ENCODE peak calls at places on chromosomes 5 and 9, in ten cellular contexts. B is left ventricle myocardium inferior; G is psoas muscle; N is upper lobe of right lung; K is HCT116; M is effector memory CD4-positive, alpha-beta T cell; J is esophagus squamous epithelium; P is cardiac muscle cell; D is AG04450; T is heart right ventricle. E is an unnamed sample.

GRCh38 chr9:38682713-38683112 is 37.2 kb downstream of the FAM240B start:
- DNase-seq in B (no peak), J (no peak), K (peak; percentile 67), N (no peak), T (no peak), P (no peak), G (no peak), D (peak; percentile 72), M (no peak), E (no peak)

GRCh38 chr9:70600479-70600878 is 186.0 kb upstream of the KLF9 start:
- DNase-seq in G (no peak), K (no peak), M (no peak), P (no peak), N (no peak), D (peak; percentile 62), J (no peak), T (peak; percentile 48), B (peak; percentile 44), E (no peak)

GRCh38 chr5:36444582-36444999 is 142.9 kb upstream of the RANBP3L start:
- DNase-seq in G (peak; percentile 22), B (peak; percentile 21), P (no peak), K (no peak), N (no peak), D (no peak), J (no peak), M (no peak), T (peak; percentile 38), E (no peak)

GRCh38 chr5:111892949-111893348 is 136.0 kb upstream of the NREP start:
- DNase-seq in M (no peak), J (no peak), D (no peak), T (no peak), G (no peak), P (no peak), N (no peak), B (no peak), K (no peak), E (no peak)

GRCh38 chr9:77454668-77455067 is 193.5 kb downstream of the GNA14 start:
- DNase-seq in P (no peak), M (no peak), K (no peak), D (peak; percentile 34), B (no peak), T (no peak), N (no peak), J (no peak), G (no peak), E (no peak)

GRCh38 chr5:169980418-169981053 is at the start of gene INSYN2B:
- DNase-seq in M (no peak), B (peak; percentile 51), N (no peak), D (peak; percentile 71), G (peak; percentile 18), P (peak; percentile 90), J (no peak), K (peak; percentile 56), T (peak; percentile 40), E (no peak)

GRCh38 chr9:86641970-86642369 is 287.8 kb upstream of the TUT7 start:
- DNase-seq in P (no peak), B (no peak), T (no peak), K (no peak), G (no peak), M (no peak), D (no peak), N (no peak), J (no peak), E (no peak)

GRCh38 chr5:16932401-16932800 is 3.7 kb downstream of the MYO10 start:
- DNase-seq in D (no peak), G (no peak), N (no peak), J (no peak), M (no peak), P (no peak), B (no peak), T (no peak), K (no peak), E (no peak)

GRCh38 chr9:133090187-133090586 is 28.4 kb downstream of the CEL start:
- DNase-seq in B (no peak), P (no peak), K (no peak), T (no peak), J (no peak), N (no peak), D (no peak), M (no peak), G (no peak), E (no peak)

GRCh38 chr5:94847019-94847418 is 228.6 kb downstream of the SLF1 start:
- DNase-seq in J (no peak), G (no peak), K (no peak), B (no peak), T (no peak), M (no peak), D (no peak), N (no peak), P (no peak), E (no peak)

GRCh38 chr9:108057421-108058136 is 568.0 kb upstream of the KLF4 start:
- DNase-seq in P (no peak), B (no peak), N (no peak), K (no peak), D (peak; percentile 92), T (no peak), J (no peak), G (no peak), M (no peak), E (no peak)

GRCh38 chr5:59559847-59560246 is 333.7 kb downstream of the PDE4D start:
- DNase-seq in J (no peak), B (no peak), K (no peak), M (no peak), T (no peak), G (no peak), D (no peak), P (no peak), N (no peak), E (no peak)

GRCh38 chr5:12246016-12246415 is 341.8 kb upstream of the CTNND2 start:
- DNase-seq in G (no peak), P (no peak), J (no peak), N (no peak), M (no peak), T (no peak), B (no peak), K (no peak), D (no peak), E (no peak)

GRCh38 chr5:119402081-119402480 is 46.3 kb downstream of the TNFAIP8 start:
- DNase-seq in J (no peak), M (no peak), D (no peak), T (no peak), N (no peak), B (no peak), P (no peak), G (no peak), K (no peak), E (no peak)

GRCh38 chr9:9747787-9748186 is 865.0 kb downstream of the PTPRD start:
- DNase-seq in J (no peak), N (no peak), B (no peak), P (no peak), K (no peak), T (no peak), G (no peak), D (no peak), M (no peak), E (no peak)

GRCh38 chr9:136799854-136800657 is 3.9 kb downstream of the CCDC183 start:
- DNase-seq in B (peak; percentile 85), T (peak; percentile 77), P (peak; percentile 97), J (no peak), G (peak; percentile 69), D (no peak), K (peak; percentile 60), N (peak; percentile 96), M (peak; percentile 81), E (peak; percentile 60)

GRCh38 chr9:96279927-96280326 is 22.0 kb downstream of the HSD17B3 start:
- DNase-seq in P (no peak), T (no peak), J (no peak), G (no peak), D (no peak), N (no peak), K (no peak), M (no peak), B (no peak), E (no peak)
- H3K9me3 ChIP-seq in P (no peaks in the 10 kb centered on the region), T (no peaks in the 10 kb centered on the region), J (peaks cover 9% of the 10 kb centered on the region), G (peaks cover 6% of the 10 kb centered on the region), D (no peaks in the 10 kb centered on the region), N (no peaks in the 10 kb centered on the region), K (peaks cover 1% of the 10 kb centered on the region), M (no peaks in the 10 kb centered on the region), B (peaks cover 35% of the 10 kb centered on the region), E (peaks cover 2% of the 10 kb centered on the region)

DNA sequence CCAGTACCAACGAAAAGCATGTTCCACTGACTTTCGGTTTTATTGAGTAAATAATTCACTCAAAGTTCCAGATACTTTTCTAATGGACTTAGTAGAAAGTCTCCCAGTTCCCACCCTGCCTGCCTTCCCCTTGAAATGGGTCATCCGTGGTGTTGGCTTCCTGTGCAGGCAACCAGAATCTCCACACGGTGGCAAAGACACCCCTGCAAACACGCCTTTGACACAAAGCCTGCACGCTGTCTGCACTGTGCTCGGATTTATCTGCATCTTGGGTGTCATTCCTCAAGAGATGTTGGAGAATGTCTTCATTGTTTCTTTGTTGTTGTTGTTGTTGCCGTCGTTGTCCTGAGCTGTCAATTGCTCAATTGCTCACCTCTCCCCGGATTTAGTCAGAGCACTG is 150.0 kb upstream of the IRX2 start:
- DNase-seq in D (no peak), T (no peak), M (no peak), P (no peak), G (no peak), J (no peak), N (no peak), K (no peak), B (no peak), E (no peak)
- H3K9me3 ChIP-seq in D (peaks cover 91% of the 10 kb centered on the region), T (no peaks in the 10 kb centered on the region), M (no peaks in the 10 kb centered on the region), P (no peaks in the 10 kb centered on the region), G (no peaks in the 10 kb centered on the region), J (no peaks in the 10 kb centered on the region), N (no peaks in the 10 kb centered on the region), K (peaks cover 2% of the 10 kb centered on the region), B (peaks cover 5% of the 10 kb centered on the region), E (no peaks in the 10 kb centered on the region)

DNA sequence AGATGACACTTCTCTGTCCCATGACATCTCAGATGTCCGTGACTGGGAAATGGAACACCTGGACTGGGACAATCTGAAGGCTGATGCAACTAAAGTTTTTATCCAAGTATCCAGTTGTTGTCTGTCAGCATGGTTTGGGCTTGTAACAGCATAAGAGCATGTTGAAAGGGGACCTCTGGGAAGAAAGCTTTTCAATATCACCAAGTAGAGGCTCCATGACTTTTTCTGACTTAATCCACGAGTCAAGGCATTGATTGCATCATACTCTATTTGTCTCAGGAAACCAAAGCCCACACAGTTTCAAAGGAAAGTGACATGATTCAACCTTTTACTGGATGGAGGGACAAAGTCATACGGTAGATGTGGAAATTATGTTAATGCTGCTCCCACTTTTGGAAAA is 807.8 kb downstream of the MTRR start:
- DNase-seq in G (no peak), D (no peak), J (no peak), B (no peak), T (no peak), M (no peak), N (no peak), K (no peak), P (no peak), E (no peak)
- H3K9me3 ChIP-seq in G (no peaks in the 10 kb centered on the region), D (no peaks in the 10 kb centered on the region), J (no peaks in the 10 kb centered on the region), B (peaks cover 12% of the 10 kb centered on the region), T (no peaks in the 10 kb centered on the region), M (no peaks in the 10 kb centered on the region), N (no peaks in the 10 kb centered on the region), K (peaks cover 11% of the 10 kb centered on the region), P (no peaks in the 10 kb centered on the region), E (peaks cover 4% of the 10 kb centered on the region)

DNA sequence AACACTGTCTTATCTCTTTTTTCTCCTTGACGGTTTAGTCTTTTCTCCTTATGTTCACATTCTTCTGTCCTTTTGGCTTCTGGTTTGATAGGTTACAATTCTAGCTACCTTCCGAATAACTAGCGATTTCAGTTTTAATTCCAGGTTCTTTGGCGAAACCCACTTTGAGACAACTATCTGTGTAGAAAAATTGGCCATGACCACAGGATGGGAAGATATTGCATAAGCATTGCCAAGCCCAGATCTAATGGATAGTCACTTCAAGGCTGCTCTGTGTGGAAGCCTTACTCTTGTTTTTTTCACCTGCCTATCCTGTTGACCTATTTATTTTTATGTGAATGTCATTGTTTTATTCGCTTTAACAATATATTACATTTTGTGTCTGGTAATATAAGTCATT is 5.2 kb downstream of the ZNF189 start:
- DNase-seq in P (no peak), K (no peak), M (no peak), T (no peak), B (no peak), G (no peak), J (no peak), D (no peak), N (no peak), E (no peak)
- H3K9me3 ChIP-seq in P (peaks cover 5% of the 10 kb centered on the region), K (peaks cover 22% of the 10 kb centered on the region), M (peaks cover 20% of the 10 kb centered on the region), T (no peaks in the 10 kb centered on the region), B (peaks cover 75% of the 10 kb centered on the region), G (peaks cover 49% of the 10 kb centered on the region), J (peaks cover 51% of the 10 kb centered on the region), D (peaks cover 13% of the 10 kb centered on the region), N (peaks cover 39% of the 10 kb centered on the region), E (peaks cover 30% of the 10 kb centered on the region)

E was measured in T-helper 17 cell.